ENCODE peak calls at places on chromosomes 5 and 9, in eight cellular contexts. V, Z, S, I, H, W, F and B are unnamed samples.

GRCh38 chr5:84634256-84634655 is 249.6 kb upstream of the EDIL3 start:
- DNase-seq in Z (no peak), H (no peak), I (no peak), F (peak; percentile 7), W (no peak), V (no peak), S (no peak), B (peak; percentile 8)

GRCh38 chr5:33565304-33565703 is 124.5 kb downstream of the TARS1 start:
- DNase-seq in F (no peak), W (no peak), S (no peak), Z (no peak), V (no peak), H (no peak), I (no peak), B (no peak)

GRCh38 chr5:166781729-166782128 is 1509.7 kb upstream of the WWC1 start:
- DNase-seq in F (no peak), S (no peak), I (no peak), W (no peak), Z (no peak), V (no peak), H (no peak), B (peak; percentile 7)

GRCh38 chr5:22887566-22887965 is 34.4 kb upstream of the CDH12 start:
- DNase-seq in V (no peak), S (no peak), F (no peak), I (no peak), W (peak; percentile 6), Z (no peak), H (no peak), B (no peak)

GRCh38 chr5:51398875-51399635 is 15.8 kb downstream of the ISL1 start:
- DNase-seq in V (no peak), Z (no peak), H (no peak), F (no peak), W (no peak), S (no peak), I (no peak), B (no peak)

GRCh38 chr9:131112374-131113159 is 12.8 kb upstream of the NUP214 start:
- DNase-seq in W (no peak), I (no peak), S (no peak), V (no peak), F (no peak), Z (no peak), H (no peak), B (no peak)

GRCh38 chr5:87649455-87649854 is 236.7 kb upstream of the CCNH start:
- DNase-seq in V (no peak), Z (no peak), I (no peak), S (no peak), W (no peak), H (no peak), F (peak; percentile 10), B (peak; percentile 3)

GRCh38 chr5:55982957-55983381 is 11.8 kb downstream of the IL6ST start:
- DNase-seq in H (peak; percentile 75), F (peak; percentile 18), V (peak; percentile 21), Z (no peak), S (no peak), W (no peak), I (no peak), B (no peak)